ENCODE peak calls at places on chromosomes 3 and 15, in four cellular contexts. One of them, this sample, is unnamed.

GRCh38 chr3:174882789-174883188 is 23.7 kb downstream of the NAALADL2 start:
- DNase-seq in GM23338: no peak
- DNase-seq in A549: no peak
- DNase-seq in HepG2: no peak
- DNase-seq in this sample: no peak

GRCh38 chr3:195698325-195699147 is 22.2 kb upstream of the MUC20 start:
- DNase-seq in HepG2: no peak
- DNase-seq in GM23338: no peak
- DNase-seq in A549: no peak
- DNase-seq in this sample: no peak

GRCh38 chr3:179933079-179933478 is 103.7 kb downstream of the PEX5L start:
- DNase-seq in GM23338: no peak
- DNase-seq in HepG2: no peak
- DNase-seq in A549: no peak
- DNase-seq in this sample: no peak

GRCh38 chr3:71069797-71070196 is 513.7 kb downstream of the FOXP1 start:
- DNase-seq in GM23338: peak
- DNase-seq in A549: peak
- DNase-seq in HepG2: peak
- DNase-seq in this sample: peak

GRCh38 chr3:141486416-141486734 is 452 bp upstream of the RASA2 start:
- DNase-seq in HepG2: peak
- DNase-seq in GM23338: no peak
- DNase-seq in A549: peak
- DNase-seq in this sample: no peak

GRCh38 chr3:194508486-194509449 is 22.0 kb upstream of the ATP13A3 start:
- DNase-seq in A549: no peak
- DNase-seq in GM23338: no peak
- DNase-seq in HepG2: no peak
- DNase-seq in this sample: peak

GRCh38 chr15:56245871-56246814 is 2.5 kb upstream of the RFX7 start:
- DNase-seq in HepG2: peak
- DNase-seq in A549: peak
- DNase-seq in GM23338: peak
- DNase-seq in this sample: peak

GRCh38 chr3:3605181-3605580 is 194.1 kb upstream of the LRRN1 start:
- DNase-seq in HepG2: no peak
- DNase-seq in A549: no peak
- DNase-seq in GM23338: no peak
- DNase-seq in this sample: no peak

GRCh38 chr15:27816790-27817189 is 282.3 kb downstream of the OCA2 start:
- DNase-seq in GM23338: no peak
- DNase-seq in A549: no peak
- DNase-seq in HepG2: no peak
- DNase-seq in this sample: no peak

GRCh38 chr3:31981206-31982181 is at the start of the genes OSBPL10 and ZNF860:
- DNase-seq in A549: peak
- DNase-seq in HepG2: peak
- DNase-seq in GM23338: peak
- DNase-seq in this sample: peak

GRCh38 chr3:162719684-162720341 is 1223.2 kb downstream of the OTOL1 start:
- DNase-seq in A549: peak
- DNase-seq in HepG2: no peak
- DNase-seq in GM23338: no peak
- DNase-seq in this sample: no peak

GRCh38 chr3:150879141-150879540 is 26.1 kb downstream of the MINDY4B start:
- DNase-seq in A549: no peak
- DNase-seq in HepG2: no peak
- DNase-seq in GM23338: no peak
- DNase-seq in this sample: no peak

GRCh38 chr3:54366839-54367238 is 244.5 kb downstream of the CACNA2D3 start:
- DNase-seq in GM23338: no peak
- DNase-seq in HepG2: no peak
- DNase-seq in A549: no peak
- DNase-seq in this sample: no peak

GRCh38 chr3:23991236-23992050 is 46.4 kb downstream of the NR1D2 start:
- DNase-seq in A549: no peak
- DNase-seq in HepG2: no peak
- DNase-seq in GM23338: no peak
- DNase-seq in this sample: no peak

GRCh38 chr3:61080737-61081445 is 170.4 kb downstream of the FHIT start:
- DNase-seq in A549: no peak
- DNase-seq in GM23338: peak
- DNase-seq in HepG2: no peak
- DNase-seq in this sample: no peak

GRCh38 chr3:132267594-132267993 is 49.6 kb upstream of the ACP3 start:
- DNase-seq in A549: no peak
- DNase-seq in HepG2: no peak
- DNase-seq in GM23338: no peak
- DNase-seq in this sample: no peak

GRCh38 chr3:66115858-66116654 is 77.3 kb upstream of the MAGI1 start:
- DNase-seq in GM23338: peak
- DNase-seq in HepG2: peak
- DNase-seq in A549: peak
- DNase-seq in this sample: no peak

GRCh38 chr15:78392430-78392829 is 45.6 kb upstream of the IREB2 start:
- DNase-seq in GM23338: peak
- DNase-seq in A549: no peak
- DNase-seq in HepG2: no peak
- DNase-seq in this sample: no peak

GRCh38 chr3:10527295-10528016 is 22.1 kb upstream of the ATP2B2 start:
- DNase-seq in GM23338: no peak
- DNase-seq in HepG2: no peak
- DNase-seq in A549: no peak
- DNase-seq in this sample: no peak

GRCh38 chr3:58167431-58168351 is 43.1 kb downstream of the DNASE1L3 start:
- DNase-seq in HepG2: no peak
- DNase-seq in A549: peak
- DNase-seq in GM23338: peak
- DNase-seq in this sample: peak

GRCh38 chr15:31223478-31224350 is 102.9 kb upstream of the KLF13 start:
- DNase-seq in GM23338: peak
- DNase-seq in A549: no peak
- DNase-seq in HepG2: no peak
- DNase-seq in this sample: no peak

GRCh38 chr15:37789881-37790280 is 144.6 kb upstream of the TMCO5A start:
- DNase-seq in GM23338: no peak
- DNase-seq in HepG2: no peak
- DNase-seq in A549: no peak
- DNase-seq in this sample: no peak

GRCh38 chr3:84961492-84962255 is 2.9 kb downstream of the CADM2 start:
- DNase-seq in GM23338: no peak
- DNase-seq in HepG2: no peak
- DNase-seq in A549: no peak
- DNase-seq in this sample: no peak

GRCh38 chr3:164550857-164551256 is 527.4 kb downstream of the SI start:
- DNase-seq in GM23338: peak
- DNase-seq in A549: no peak
- DNase-seq in HepG2: no peak
- DNase-seq in this sample: no peak

DNA sequence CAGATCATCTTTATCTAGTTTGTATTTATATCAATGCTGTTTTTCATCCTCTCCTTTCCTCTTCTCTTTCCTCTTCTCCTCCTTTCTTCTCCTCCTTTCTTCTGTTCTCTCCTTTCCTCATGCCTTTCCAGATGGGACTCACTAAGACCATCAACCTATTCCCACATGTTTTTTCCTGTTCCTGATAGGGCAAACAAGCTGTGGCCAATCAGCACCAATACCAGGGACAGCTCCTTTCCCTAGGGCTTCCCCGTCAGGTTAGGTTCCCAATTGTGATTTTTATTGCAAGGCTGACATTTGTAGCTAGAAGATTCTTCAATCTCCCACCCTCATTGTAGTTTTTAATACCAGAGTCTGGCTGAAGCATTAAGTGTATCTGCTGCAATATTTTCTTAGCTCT is 76.3 kb upstream of the COL8A1 start:
- DNase-seq in HepG2: no peak
- DNase-seq in A549: no peak
- DNase-seq in GM23338: peak
- DNase-seq in this sample: no peak
- TF ChIP-seq REST in HepG2: peak
- TF ChIP-seq REST in A549: peak
- TF ChIP-seq REST in GM23338: peak
- TF ChIP-seq REST in this sample: peak

GRCh38 chr15:85762756-85763127 is 32.0 kb downstream of the KLHL25 start:
- DNase-seq in HepG2: no peak
- DNase-seq in GM23338: no peak
- DNase-seq in A549: no peak
- DNase-seq in this sample: no peak
- H3K27ac ChIP-seq in HepG2: no peak
- H3K27ac ChIP-seq in GM23338: no peak
- H3K27ac ChIP-seq in A549: no peak
- H3K27ac ChIP-seq in this sample: no peak

DNA sequence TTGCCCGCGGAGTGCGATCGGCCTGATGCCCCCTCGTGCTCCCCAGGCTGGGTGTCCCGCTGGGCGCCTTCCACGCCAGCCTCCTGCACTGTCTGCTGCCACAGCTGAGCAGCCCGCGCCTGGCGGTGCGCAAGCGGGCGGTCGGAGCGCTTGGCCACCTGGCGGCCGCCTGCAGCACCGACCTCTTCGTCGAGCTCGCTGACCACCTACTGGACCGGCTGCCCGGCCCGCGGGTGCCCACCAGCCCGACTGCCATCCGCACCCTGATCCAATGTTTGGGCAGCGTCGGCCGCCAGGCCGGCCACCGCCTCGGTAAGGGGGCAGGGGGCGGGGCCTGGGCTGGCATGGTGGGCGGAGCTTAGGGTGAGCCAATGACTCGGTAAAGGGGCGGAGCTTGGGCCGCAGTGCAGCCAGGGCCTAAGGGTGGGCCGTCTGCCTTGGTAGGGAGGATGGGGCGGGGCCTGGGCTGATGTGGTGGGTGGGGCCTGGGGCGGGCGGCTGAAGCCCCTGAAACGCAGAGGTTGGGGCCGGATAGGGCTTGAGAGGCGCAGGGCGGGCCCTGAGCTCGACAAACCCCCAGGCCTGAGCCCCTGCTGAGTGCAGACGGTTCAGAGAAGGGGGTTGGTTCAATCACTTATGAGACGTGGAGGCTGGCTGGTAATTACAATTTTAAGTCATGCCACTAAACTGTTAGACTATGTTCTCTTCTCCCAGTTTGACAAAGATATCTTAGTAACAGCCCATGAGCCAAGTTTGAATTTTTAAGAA is 13.7 kb downstream of the CAND2 start:
- DNase-seq in HepG2: peak
- DNase-seq in A549: peak
- DNase-seq in GM23338: peak
- DNase-seq in this sample: peak
- TF ChIP-seq REST in HepG2: no peak
- TF ChIP-seq REST in A549: no peak
- TF ChIP-seq REST in GM23338: no peak
- TF ChIP-seq REST in this sample: no peak

DNA sequence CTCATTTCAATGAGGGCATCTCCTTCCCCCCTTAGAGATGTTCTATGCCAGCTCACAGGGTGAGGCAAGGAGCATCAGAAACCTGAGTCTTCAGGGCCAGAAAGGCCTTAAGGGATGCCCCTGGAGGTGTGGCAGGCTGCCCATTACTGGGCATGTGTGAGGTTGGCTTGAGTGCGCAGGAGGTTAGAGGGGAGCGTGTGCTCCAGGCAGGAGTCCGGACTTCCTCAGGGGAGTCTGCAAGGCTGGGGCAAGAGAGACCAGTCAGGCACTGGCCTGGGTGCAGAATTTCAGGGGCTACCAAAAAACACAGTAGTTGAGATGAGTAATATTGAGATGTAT is 1.9 kb downstream of the LOXL1 start:
- DNase-seq in A549: no peak
- DNase-seq in GM23338: no peak
- DNase-seq in HepG2: no peak
- DNase-seq in this sample: no peak
- H3K27ac ChIP-seq in A549: peak
- H3K27ac ChIP-seq in GM23338: no peak
- H3K27ac ChIP-seq in HepG2: no peak
- H3K27ac ChIP-seq in this sample: no peak

GRCh38 chr15:62445244-62445643 is 280.2 kb upstream of the C2CD4B start:
- DNase-seq in GM23338: no peak
- DNase-seq in A549: no peak
- DNase-seq in HepG2: no peak
- DNase-seq in this sample: no peak

GRCh38 chr15:62449638-62450037 is 284.6 kb upstream of the C2CD4B start:
- DNase-seq in GM23338: no peak
- DNase-seq in HepG2: no peak
- DNase-seq in A549: no peak
- DNase-seq in this sample: no peak

GRCh38 chr15:62447742-62448141 is 282.7 kb upstream of the C2CD4B start:
- DNase-seq in GM23338: no peak
- DNase-seq in HepG2: no peak
- DNase-seq in A549: no peak
- DNase-seq in this sample: no peak

GRCh38 chr15:62444104-62445027 is 279.3 kb upstream of the C2CD4B start:
- DNase-seq in GM23338: no peak
- DNase-seq in A549: no peak
- DNase-seq in HepG2: no peak
- DNase-seq in this sample: no peak

GRCh38 chr15:62446984-62447383 is 281.9 kb upstream of the C2CD4B start:
- DNase-seq in GM23338: no peak
- DNase-seq in A549: no peak
- DNase-seq in HepG2: no peak
- DNase-seq in this sample: no peak
- TF ChIP-seq REST in GM23338: no peak
- TF ChIP-seq REST in A549: no peak
- TF ChIP-seq REST in HepG2: no peak
- TF ChIP-seq REST in this sample: no peak

GRCh38 chr15:92801774-92802464 is 98.2 kb upstream of the CHD2 start:
- DNase-seq in HepG2: peak
- DNase-seq in GM23338: no peak
- DNase-seq in A549: no peak
- DNase-seq in this sample: no peak
- H3K27ac ChIP-seq in HepG2: peak
- H3K27ac ChIP-seq in GM23338: no peak
- H3K27ac ChIP-seq in A549: peak
- H3K27ac ChIP-seq in this sample: peak

GRCh38 chr3:52777127-52777958 is at the start of gene ITIH1:
- DNase-seq in HepG2: no peak
- DNase-seq in A549: no peak
- DNase-seq in GM23338: no peak
- DNase-seq in this sample: no peak

GRCh38 chr3:52774066-52774713 is 3.2 kb upstream of the ITIH1 start:
- DNase-seq in GM23338: no peak
- DNase-seq in HepG2: no peak
- DNase-seq in A549: no peak
- DNase-seq in this sample: no peak

GRCh38 chr3:52775877-52776276 is 1.5 kb upstream of the ITIH1 start:
- DNase-seq in HepG2: peak
- DNase-seq in GM23338: no peak
- DNase-seq in A549: no peak
- DNase-seq in this sample: peak

GRCh38 chr3:52773361-52774065 is 2.8 kb upstream of the NEK4 start:
- DNase-seq in GM23338: no peak
- DNase-seq in HepG2: no peak
- DNase-seq in A549: no peak
- DNase-seq in this sample: no peak

GRCh38 chr3:52774901-52775864 is 2.2 kb upstream of the ITIH1 start:
- DNase-seq in A549: no peak
- DNase-seq in HepG2: peak
- DNase-seq in GM23338: no peak
- DNase-seq in this sample: no peak
- TF ChIP-seq REST in A549: no peak
- TF ChIP-seq REST in HepG2: no peak
- TF ChIP-seq REST in GM23338: no peak
- TF ChIP-seq REST in this sample: no peak

This sample was measured in HL-60.